ENCODE peak calls at places on chromosomes 11 and 22, in four cellular contexts. T is GM12878, E is IMR-90, Z is K562. D is an unnamed sample.

GRCh38 chr11:107591446-107592236 is 694 bp downstream of the ELMOD1 start:
- DNase-seq in T (no peak), E (no peak), Z (no peak), D (peak)

GRCh38 chr22:23204541-23205157 is 24.3 kb downstream of the BCR start:
- DNase-seq in T (no peak), E (no peak), Z (no peak), D (no peak)

GRCh38 chr11:45622283-45622682 is 43.1 kb downstream of the CHST1 start:
- DNase-seq in T (no peak), E (no peak), Z (no peak), D (no peak)

GRCh38 chr11:72245232-72245816 is 1.3 kb upstream of the PHOX2A start:
- DNase-seq in T (no peak), E (no peak), Z (no peak), D (no peak)

GRCh38 chr11:70546179-70546940 is 148.0 kb downstream of the CTTN start:
- DNase-seq in T (no peak), E (no peak), Z (no peak), D (no peak)

GRCh38 chr11:70503878-70504240 is 105.5 kb downstream of the CTTN start:
- DNase-seq in T (no peak), E (no peak), Z (no peak), D (no peak)

GRCh38 chr11:67022961-67023956 is at the start of gene SYT12:
- DNase-seq in T (no peak), E (no peak), Z (no peak), D (no peak)

GRCh38 chr11:124069429-124070401 is 28.6 kb upstream of the OR10G7 start:
- DNase-seq in T (peak), E (peak), Z (peak), D (peak)

GRCh38 chr22:50325444-50326224 is 1.2 kb downstream of the DENND6B start:
- DNase-seq in T (no peak), E (no peak), Z (peak), D (no peak)
- H3K4me3 ChIP-seq in T (no peak), E (peak), Z (no peak), D (no peak)

DNA sequence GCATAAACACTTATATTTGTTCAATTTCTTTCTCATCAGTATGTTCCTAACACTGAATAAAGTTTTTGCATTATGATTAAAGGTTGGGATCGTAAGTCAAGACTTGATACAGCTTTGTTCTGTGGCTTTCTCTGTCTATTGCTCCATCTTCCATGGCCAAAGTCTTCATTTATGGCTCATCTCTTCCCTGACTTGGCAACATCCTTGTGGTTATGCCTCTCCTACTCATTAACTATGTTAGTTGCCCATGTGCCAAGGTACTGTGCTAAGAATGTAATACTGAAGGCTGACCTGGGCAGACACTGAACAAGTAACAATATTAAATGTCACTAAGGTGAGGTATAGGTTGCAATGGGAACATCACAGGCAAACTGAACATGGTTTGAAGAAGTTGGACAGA is 1.6 kb upstream of the ACCSL start:
- DNase-seq in T (no peak), E (no peak), Z (no peak), D (no peak)
- TF ChIP-seq FOS in T (no peak), E (no peak), Z (no peak), D (no peak)

DNA sequence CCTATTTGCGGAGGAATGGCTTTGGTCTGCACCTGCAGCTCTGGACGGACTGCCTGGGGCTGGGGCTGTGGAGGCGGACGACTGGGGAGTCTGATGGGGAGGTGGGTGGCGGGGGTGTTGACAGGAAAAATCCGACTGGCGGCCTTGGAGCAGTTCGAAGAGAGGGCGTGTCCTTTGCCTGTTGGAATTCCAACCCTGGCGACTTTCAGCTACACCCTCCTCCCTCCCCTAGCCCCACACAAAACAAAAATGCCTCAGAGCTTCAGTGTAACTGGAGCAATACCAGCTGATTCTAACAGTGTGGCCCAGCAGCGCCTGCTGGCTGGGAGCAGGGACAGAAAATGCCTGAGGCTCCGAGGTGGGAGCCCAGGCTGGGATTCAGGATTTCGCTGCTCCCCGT is 85.4 kb downstream of the ATXN10 start:
- DNase-seq in T (no peak), E (peak), Z (no peak), D (no peak)
- H3K4me3 ChIP-seq in T (no peak), E (no peak), Z (no peak), D (no peak)

GRCh38 chr22:36180038-36180880 is 19.7 kb upstream of the APOL3 start:
- DNase-seq in T (no peak), E (peak), Z (peak), D (peak)
- TF ChIP-seq FOS in T (no peak), E (no peak), Z (no peak), D (no peak)

GRCh38 chr22:37169412-37169811 is 18.6 kb downstream of the C1QTNF6 start:
- DNase-seq in T (no peak), E (no peak), Z (no peak), D (no peak)

GRCh38 chr22:37166675-37167066 is 17.0 kb upstream of the IL2RB start:
- DNase-seq in T (no peak), E (peak), Z (peak), D (peak)

GRCh38 chr22:37167981-37168647 is 18.4 kb upstream of the IL2RB start:
- DNase-seq in T (no peak), E (no peak), Z (no peak), D (no peak)

GRCh38 chr22:37165940-37166674 is 16.4 kb upstream of the IL2RB start:
- DNase-seq in T (no peak), E (no peak), Z (no peak), D (no peak)

GRCh38 chr22:37167176-37167980 is 17.7 kb upstream of the IL2RB start:
- DNase-seq in T (no peak), E (no peak), Z (no peak), D (no peak)
- H3K4me3 ChIP-seq in T (peak), E (no peak), Z (no peak), D (no peak)

GRCh38 chr11:121841487-121842167 is 274.4 kb downstream of the BLID start:
- DNase-seq in T (no peak), E (peak), Z (no peak), D (peak)
- TF ChIP-seq FOS in T (no peak), E (no peak), Z (no peak), D (no peak)

D was measured in endothelial cell of umbilical vein.